ENCODE peak calls at places on chromosomes 6 and 20, in nine cellular contexts. N, J, T, B, A, V, L, G and H are unnamed samples.

GRCh38 chr6:32794510-32794909 is 22.3 kb downstream of the HLA-DOB start:
- DNase-seq in B (no peak), G (no peak), T (no peak), L (no peak), A (no peak), N (no peak), V (no peak), J (no peak), H (no peak)

GRCh38 chr6:148487461-148487860 is 144.8 kb downstream of the SASH1 start:
- DNase-seq in L (no peak), B (no peak), A (no peak), T (no peak), J (no peak), N (no peak), G (no peak), V (no peak), H (no peak)

GRCh38 chr6:27297857-27298730 is 14.0 kb downstream of the POM121L2 start:
- DNase-seq in N (no peak), V (no peak), A (no peak), L (peak; percentile 27), T (no peak), G (no peak), J (no peak), B (peak; percentile 22), H (no peak)

GRCh38 chr6:30955367-30956042 is 14.7 kb downstream of the MUCL3 start:
- DNase-seq in L (peak; percentile 85), J (peak; percentile 65), N (peak; percentile 34), G (no peak), A (no peak), B (peak; percentile 16), V (peak; percentile 64), T (peak; percentile 46), H (peak; percentile 42)

GRCh38 chr6:35024601-35025054 is 116.5 kb downstream of the TCP11 start:
- DNase-seq in J (peak; percentile 58), A (no peak), L (peak; percentile 75), G (no peak), V (no peak), B (peak; percentile 64), N (no peak), T (no peak), H (no peak)

GRCh38 chr6:81621816-81622395 is 130.6 kb downstream of the TENT5A start:
- DNase-seq in L (no peak), N (no peak), T (no peak), G (no peak), J (no peak), A (no peak), V (no peak), B (no peak), H (no peak)

GRCh38 chr6:145276746-145277145 is 458.6 kb downstream of the EPM2A start:
- DNase-seq in L (no peak), N (no peak), V (no peak), A (no peak), B (peak; percentile 25), J (no peak), G (no peak), T (no peak), H (no peak)

GRCh38 chr6:45699663-45700062 is 316.0 kb downstream of the CLIC5 start:
- DNase-seq in L (no peak), T (no peak), V (no peak), J (no peak), B (no peak), G (no peak), N (no peak), A (no peak), H (no peak)

GRCh38 chr20:24991897-24992419 is 593 bp downstream of the APMAP start:
- DNase-seq in T (no peak), V (no peak), J (no peak), B (no peak), L (peak; percentile 54), N (no peak), A (no peak), G (no peak), H (peak; percentile 30)

GRCh38 chr6:66340736-66341135 is 633.7 kb upstream of the EYS start:
- DNase-seq in T (no peak), G (no peak), B (no peak), A (no peak), N (no peak), L (no peak), J (no peak), V (no peak), H (no peak)

GRCh38 chr6:150600302-150601017 is 775 bp downstream of the PLEKHG1 start:
- DNase-seq in J (peak; percentile 47), G (no peak), N (peak; percentile 54), V (peak; percentile 67), B (peak; percentile 75), L (peak; percentile 87), T (peak; percentile 55), A (peak; percentile 39), H (peak; percentile 63)

GRCh38 chr6:39823187-39823815 is 31.1 kb downstream of the DAAM2 start:
- DNase-seq in N (peak; percentile 34), J (peak; percentile 73), B (no peak), G (no peak), A (peak; percentile 52), V (no peak), T (peak; percentile 71), L (no peak), H (peak; percentile 52)

GRCh38 chr20:58078741-58079522 is 149.5 kb downstream of the ANKRD60 start:
- DNase-seq in A (no peak), B (peak; percentile 86), N (peak; percentile 12), T (no peak), L (no peak), V (no peak), J (no peak), G (no peak), H (no peak)

GRCh38 chr6:130872250-130873095 is 45.3 kb downstream of the SMLR1 start:
- DNase-seq in B (peak; percentile 6), T (peak; percentile 67), V (peak; percentile 67), A (no peak), G (no peak), J (peak; percentile 64), L (peak; percentile 81), N (peak; percentile 80), H (peak; percentile 67)

GRCh38 chr6:63560806-63561672 is 11.2 kb upstream of the LOC128125822 start:
- DNase-seq in B (peak; percentile 38), T (no peak), J (no peak), N (no peak), V (no peak), A (no peak), G (no peak), L (no peak), H (no peak)

GRCh38 chr20:47373206-47373722 is 16.8 kb upstream of the ZMYND8 start:
- DNase-seq in L (no peak), V (no peak), J (no peak), A (no peak), T (no peak), B (no peak), G (no peak), N (no peak), H (no peak)

GRCh38 chr20:38601216-38602184 is at the start of gene ARHGAP40:
- DNase-seq in G (no peak), L (peak; percentile 45), N (no peak), T (no peak), B (peak; percentile 29), J (no peak), A (no peak), V (peak; percentile 27), H (no peak)

GRCh38 chr20:46056970-46057855 is 28.2 kb downstream of the SLC12A5 start:
- DNase-seq in J (peak; percentile 29), V (no peak), B (peak; percentile 25), G (no peak), N (peak; percentile 44), T (peak; percentile 30), A (no peak), L (peak; percentile 78), H (peak; percentile 52)
- H3K4me3 ChIP-seq in J (peak overlapping the region; percentile 55), V (no peak overlapping the region), B (no peak overlapping the region), G (no peak overlapping the region), N (no peak overlapping the region), T (no peak overlapping the region), A (peak overlapping the region; percentile 50), L (no peak overlapping the region), H (no peak overlapping the region)

DNA sequence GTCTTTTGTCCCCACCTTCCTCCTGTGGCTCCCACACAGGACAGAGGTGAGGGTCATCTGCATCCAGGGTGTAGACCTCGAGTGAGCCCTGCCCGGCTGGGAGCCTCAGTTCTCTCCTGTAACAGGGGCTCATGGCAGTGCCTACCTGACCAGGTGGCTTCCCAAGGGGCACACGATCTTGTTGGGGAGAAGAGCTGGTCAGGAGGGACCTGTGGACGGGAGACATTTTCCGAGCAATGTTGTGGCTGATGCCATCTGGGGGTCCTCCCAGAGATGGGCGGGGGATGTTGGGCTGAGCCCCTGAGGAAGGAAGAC is 51.9 kb downstream of the CEBPB start:
- DNase-seq in J (no peak), L (no peak), B (no peak), V (no peak), T (no peak), N (no peak), G (no peak), A (no peak), H (no peak)
- H3K27ac ChIP-seq in J (no peak overlapping the region), L (no peak overlapping the region), B (no peak overlapping the region), V (no peak overlapping the region), T (no peak overlapping the region), N (no peak overlapping the region), G (no peak overlapping the region), A (no peak overlapping the region), H (no peak overlapping the region)

DNA sequence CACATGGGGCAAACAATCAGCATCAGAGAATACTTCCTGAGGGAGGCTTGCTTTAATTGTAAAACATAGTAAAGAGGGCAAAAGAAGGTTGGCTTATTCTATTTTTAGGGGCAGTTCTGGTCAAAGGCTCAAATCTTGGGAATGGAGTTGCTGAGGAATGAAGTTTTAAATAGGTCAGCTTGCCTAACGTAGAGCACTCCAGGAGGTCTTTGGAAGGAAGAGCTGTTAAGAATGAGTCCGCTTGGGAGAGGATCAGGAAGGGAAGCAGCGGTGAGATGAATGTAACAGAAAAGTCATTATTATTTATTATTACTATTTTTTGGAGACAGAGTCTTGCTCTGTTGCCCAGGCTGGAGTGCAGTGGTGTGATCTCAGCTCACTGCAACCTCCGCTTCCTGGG is 108.7 kb downstream of the ZFAND3 start:
- DNase-seq in J (no peak), V (no peak), A (no peak), T (no peak), B (no peak), G (no peak), N (no peak), L (no peak), H (no peak)
- H3K27me3 ChIP-seq in J (no peaks in the 10 kb centered on the region), V (no peaks in the 10 kb centered on the region), A (no peaks in the 10 kb centered on the region), T (no peaks in the 10 kb centered on the region), B (no peaks in the 10 kb centered on the region), G (no peaks in the 10 kb centered on the region), N (no peaks in the 10 kb centered on the region), L (no peaks in the 10 kb centered on the region), H (no peaks in the 10 kb centered on the region)

DNA sequence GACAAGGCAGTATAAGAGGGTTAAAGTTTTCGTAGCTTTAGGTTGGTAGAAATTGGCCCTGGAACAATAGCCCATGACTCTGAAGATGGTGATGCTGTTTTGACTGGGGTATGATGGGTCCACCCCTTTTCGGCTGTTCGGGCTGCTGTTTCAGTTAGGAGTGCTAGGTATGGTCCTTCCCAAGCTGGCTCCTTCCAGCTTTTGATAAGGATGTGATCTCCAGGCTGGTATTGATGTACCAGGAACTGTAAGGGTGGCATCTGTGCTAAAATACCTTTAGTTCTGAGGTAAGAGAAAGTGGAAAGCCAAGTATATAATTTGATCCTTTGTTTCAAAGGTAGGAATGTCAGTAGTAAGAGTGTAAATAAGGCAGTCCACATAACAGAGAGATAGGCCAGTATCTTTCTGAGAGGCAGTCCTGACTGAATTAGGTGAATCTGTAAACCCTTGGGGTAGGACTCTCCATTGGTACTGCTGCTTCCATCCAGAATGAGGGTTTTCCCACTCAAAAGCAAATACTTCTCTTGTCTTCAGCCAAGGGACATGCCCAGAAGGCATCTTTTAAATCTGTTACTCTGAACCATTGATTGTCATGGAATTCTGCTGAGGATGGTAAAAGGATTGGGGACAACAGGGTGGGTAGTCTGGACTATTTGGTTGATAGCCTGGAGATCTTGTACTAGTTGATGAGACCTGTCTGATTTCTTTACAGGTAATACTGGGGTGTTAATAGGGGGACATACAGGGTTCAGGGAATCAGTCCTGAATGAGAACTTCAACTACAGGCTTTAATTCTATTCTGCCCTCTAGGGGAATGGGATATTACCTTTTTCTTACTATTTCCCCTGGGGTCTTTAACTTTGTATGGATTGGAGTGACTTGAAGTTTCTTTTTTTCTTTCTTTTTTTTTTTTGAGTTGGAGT is 6.1 kb upstream of the ZNFX1 start:
- DNase-seq in A (no peak), V (no peak), J (no peak), G (no peak), N (no peak), T (no peak), B (no peak), L (no peak), H (no peak)
- H3K4me3 ChIP-seq in A (no peak overlapping the region), V (no peak overlapping the region), J (no peak overlapping the region), G (peak overlapping the region; percentile 31), N (no peak overlapping the region), T (no peak overlapping the region), B (peak overlapping the region; percentile 96), L (peak overlapping the region; percentile 4), H (no peak overlapping the region)